ENCODE peak calls at places on chromosomes 7 and 10, in five cellular contexts. R is naive thymus-derived CD8-positive, alpha-beta T cell; T is OCI-M1; I is retina; Z is heart right ventricle. C is an unnamed sample.
A peak's percentile ranks its signal among the peaks of the same experiment; 100 is the strongest.

GRCh38 chr10:99234067-99234738 is 1.4 kb downstream of the HPSE2 start:
- DNase-seq in Z (peak; percentile 17), T (peak; percentile 85), I (peak; percentile 85), R (no peak), C (no peak)

GRCh38 chr7:74219416-74219815 is 9.6 kb downstream of the LAT2 start:
- DNase-seq in Z (no peak), R (peak; percentile 45), I (no peak), T (no peak), C (no peak)

GRCh38 chr7:13945670-13946069 is 43.8 kb downstream of the ETV1 start:
- DNase-seq in T (no peak), Z (no peak), I (peak; percentile 26), R (no peak), C (peak; percentile 97)

GRCh38 chr10:50577681-50578350 is 45.9 kb downstream of the SGMS1 start:
- DNase-seq in R (no peak), I (no peak), T (peak; percentile 99), Z (peak; percentile 54), C (no peak)

GRCh38 chr10:132994811-132995210 is 52.4 kb upstream of the CFAP46 start:
- DNase-seq in Z (no peak), I (no peak), T (no peak), R (no peak), C (no peak)

GRCh38 chr7:92709912-92710311 is 119.7 kb upstream of the FAM133B start:
- DNase-seq in R (no peak), T (no peak), Z (no peak), I (no peak), C (peak; percentile 42)

GRCh38 chr7:10740805-10741204 is 232.9 kb upstream of the PHF14 start:
- DNase-seq in T (no peak), I (no peak), R (no peak), Z (no peak), C (no peak)

GRCh38 chr10:78760463-78761240 is 308.1 kb upstream of the ZMIZ1 start:
- DNase-seq in T (no peak), I (no peak), R (no peak), Z (no peak), C (no peak)

GRCh38 chr7:90945104-90945752 is 319.0 kb upstream of the FZD1 start:
- DNase-seq in Z (peak; percentile 14), I (no peak), R (no peak), T (no peak), C (no peak)

C was measured in SK-N-DZ.